ENCODE peak calls at places on chromosomes 4 and X, in four cellular contexts. One of them, this sample, is unnamed.

GRCh38 chrX:68261060-68261672 is 172.1 kb downstream of the OPHN1 start:
- DNase-seq in upper lobe of right lung: no peak
- DNase-seq in NCI-H82: no peak
- DNase-seq in Daoy: peak; percentile 19
- DNase-seq in this sample: no peak

GRCh38 chr4:14596437-14596836 is 405.8 kb upstream of the CPEB2 start:
- DNase-seq in upper lobe of right lung: no peak
- DNase-seq in NCI-H82: no peak
- DNase-seq in Daoy: no peak
- DNase-seq in this sample: no peak

GRCh38 chr4:10783351-10783750 is 98.8 kb upstream of the CLNK start:
- DNase-seq in upper lobe of right lung: no peak
- DNase-seq in NCI-H82: no peak
- DNase-seq in Daoy: peak; percentile 10
- DNase-seq in this sample: peak; percentile 59

GRCh38 chr4:48129307-48130014 is 4.6 kb downstream of the TXK start:
- DNase-seq in upper lobe of right lung: no peak
- DNase-seq in NCI-H82: no peak
- DNase-seq in Daoy: peak; percentile 4
- DNase-seq in this sample: no peak

GRCh38 chr4:1669270-1669669 is 14.8 kb downstream of the FAM53A start:
- DNase-seq in upper lobe of right lung: no peak
- DNase-seq in NCI-H82: no peak
- DNase-seq in Daoy: no peak
- DNase-seq in this sample: no peak

GRCh38 chr4:72505314-72505744 is 63.7 kb downstream of the ADAMTS3 start:
- DNase-seq in upper lobe of right lung: no peak
- DNase-seq in NCI-H82: peak; percentile 67
- DNase-seq in Daoy: peak; percentile 2
- DNase-seq in this sample: peak; percentile 27

GRCh38 chr4:124334119-124334518 is 378.4 kb downstream of the ANKRD50 start:
- DNase-seq in upper lobe of right lung: no peak
- DNase-seq in NCI-H82: peak; percentile 66
- DNase-seq in Daoy: peak; percentile 11
- DNase-seq in this sample: peak; percentile 59

GRCh38 chr4:86935499-86935832 is 655 bp downstream of the AFF1 start:
- DNase-seq in upper lobe of right lung: no peak
- DNase-seq in NCI-H82: no peak
- DNase-seq in Daoy: no peak
- DNase-seq in this sample: no peak

GRCh38 chr4:170111546-170111945 is 21.8 kb upstream of the AADAT start:
- DNase-seq in upper lobe of right lung: no peak
- DNase-seq in NCI-H82: peak; percentile 5
- DNase-seq in Daoy: no peak
- DNase-seq in this sample: no peak

GRCh38 chr4:8472689-8473197 is 32.2 kb downstream of the TRMT44 start:
- DNase-seq in upper lobe of right lung: no peak
- DNase-seq in NCI-H82: no peak
- DNase-seq in Daoy: peak; percentile 91
- DNase-seq in this sample: peak; percentile 91

GRCh38 chr4:8181844-8182243 is 17.2 kb upstream of the SH3TC1 start:
- DNase-seq in upper lobe of right lung: no peak
- DNase-seq in NCI-H82: no peak
- DNase-seq in Daoy: no peak
- DNase-seq in this sample: no peak

GRCh38 chr4:22962186-22962786 is 269.5 kb downstream of the GBA3 start:
- DNase-seq in upper lobe of right lung: no peak
- DNase-seq in NCI-H82: peak; percentile 34
- DNase-seq in Daoy: peak; percentile 8
- DNase-seq in this sample: no peak

GRCh38 chr4:184588893-184589292 is 60.4 kb downstream of the CASP3 start:
- DNase-seq in upper lobe of right lung: no peak
- DNase-seq in NCI-H82: no peak
- DNase-seq in Daoy: peak; percentile 6
- DNase-seq in this sample: no peak

GRCh38 chr4:101337688-101338087 is 9.6 kb downstream of the PPP3CA start:
- DNase-seq in upper lobe of right lung: no peak
- DNase-seq in NCI-H82: no peak
- DNase-seq in Daoy: peak; percentile 22
- DNase-seq in this sample: no peak

GRCh38 chr4:110275871-110276270 is 77.5 kb upstream of the ELOVL6 start:
- DNase-seq in upper lobe of right lung: no peak
- DNase-seq in NCI-H82: no peak
- DNase-seq in Daoy: peak; percentile 4
- DNase-seq in this sample: peak; percentile 44

GRCh38 chrX:33840176-33840575 is 291.9 kb downstream of the FAM47A start:
- DNase-seq in upper lobe of right lung: no peak
- DNase-seq in NCI-H82: peak; percentile 5
- DNase-seq in Daoy: peak; percentile 8
- DNase-seq in this sample: no peak

This sample was measured in non-pigmented ciliary epithelial cell.